ENCODE peak calls at places on chromosomes 12 and 14, in nine cellular contexts. One of them, this sample, is unnamed.

GRCh38 chr14:104403421-104404220 is 175.9 kb upstream of the C14orf180 start:
- DNase-seq in left lung: no peak
- DNase-seq in EH: no peak
- DNase-seq in GM13976: peak; percentile 10
- DNase-seq in B cell: no peak
- DNase-seq in NCI-H146: no peak
- DNase-seq in NCI-H2171: no peak
- DNase-seq in GM10248: no peak
- DNase-seq in fibroblast of the aortic adventitia: no peak
- DNase-seq in this sample: no peak

GRCh38 chr12:7907009-7907408 is 29.0 kb downstream of the SLC2A3 start:
- DNase-seq in left lung: no peak
- DNase-seq in EH: peak; percentile 63
- DNase-seq in GM13976: peak; percentile 32
- DNase-seq in B cell: no peak
- DNase-seq in NCI-H146: peak; percentile 61
- DNase-seq in NCI-H2171: no peak
- DNase-seq in GM10248: peak; percentile 21
- DNase-seq in fibroblast of the aortic adventitia: peak; percentile 46
- DNase-seq in this sample: peak; percentile 61

GRCh38 chr12:46549527-46550265 is 177.1 kb upstream of the SLC38A2 start:
- DNase-seq in left lung: no peak
- DNase-seq in EH: peak; percentile 94
- DNase-seq in GM13976: no peak
- DNase-seq in B cell: no peak
- DNase-seq in NCI-H146: no peak
- DNase-seq in NCI-H2171: no peak
- DNase-seq in GM10248: no peak
- DNase-seq in fibroblast of the aortic adventitia: peak; percentile 94
- DNase-seq in this sample: peak; percentile 97

GRCh38 chr12:3885179-3886094 is 12.2 kb upstream of the PARP11 start:
- DNase-seq in left lung: no peak
- DNase-seq in EH: peak; percentile 50
- DNase-seq in GM13976: peak; percentile 47
- DNase-seq in B cell: no peak
- DNase-seq in NCI-H146: peak; percentile 24
- DNase-seq in NCI-H2171: peak; percentile 63
- DNase-seq in GM10248: peak; percentile 36
- DNase-seq in fibroblast of the aortic adventitia: peak; percentile 75
- DNase-seq in this sample: peak; percentile 48

GRCh38 chr14:96064866-96065265 is 25.7 kb downstream of the C14orf132 start:
- DNase-seq in left lung: no peak
- DNase-seq in EH: no peak
- DNase-seq in GM13976: no peak
- DNase-seq in B cell: no peak
- DNase-seq in NCI-H146: no peak
- DNase-seq in NCI-H2171: no peak
- DNase-seq in GM10248: no peak
- DNase-seq in fibroblast of the aortic adventitia: no peak
- DNase-seq in this sample: no peak

GRCh38 chr12:8045952-8046944 is 13.7 kb downstream of the FOXJ2 start:
- DNase-seq in left lung: peak; percentile 72
- DNase-seq in EH: peak; percentile 79
- DNase-seq in GM13976: peak; percentile 86
- DNase-seq in B cell: peak; percentile 72
- DNase-seq in NCI-H146: peak; percentile 85
- DNase-seq in NCI-H2171: peak; percentile 98
- DNase-seq in GM10248: peak; percentile 84
- DNase-seq in fibroblast of the aortic adventitia: peak; percentile 87
- DNase-seq in this sample: peak; percentile 87

GRCh38 chr12:58871557-58871956 is 48.7 kb downstream of the LRIG3 start:
- DNase-seq in left lung: no peak
- DNase-seq in EH: peak; percentile 55
- DNase-seq in GM13976: no peak
- DNase-seq in B cell: no peak
- DNase-seq in NCI-H146: no peak
- DNase-seq in NCI-H2171: no peak
- DNase-seq in GM10248: no peak
- DNase-seq in fibroblast of the aortic adventitia: peak; percentile 33
- DNase-seq in this sample: no peak

GRCh38 chr12:89259831-89260230 is 92.5 kb downstream of the DUSP6 start:
- DNase-seq in left lung: no peak
- DNase-seq in EH: peak; percentile 14
- DNase-seq in GM13976: no peak
- DNase-seq in B cell: no peak
- DNase-seq in NCI-H146: no peak
- DNase-seq in NCI-H2171: no peak
- DNase-seq in GM10248: no peak
- DNase-seq in fibroblast of the aortic adventitia: peak; percentile 59
- DNase-seq in this sample: peak; percentile 40

GRCh38 chr12:106417926-106418910 is 60.7 kb downstream of the POLR3B start:
- DNase-seq in left lung: no peak
- DNase-seq in EH: peak; percentile 78
- DNase-seq in GM13976: no peak
- DNase-seq in B cell: no peak
- DNase-seq in NCI-H146: no peak
- DNase-seq in NCI-H2171: no peak
- DNase-seq in GM10248: no peak
- DNase-seq in fibroblast of the aortic adventitia: peak; percentile 89
- DNase-seq in this sample: peak; percentile 76

GRCh38 chr14:89856871-89857345 is 97.6 kb downstream of the EFCAB11 start:
- DNase-seq in left lung: no peak
- DNase-seq in EH: peak; percentile 66
- DNase-seq in GM13976: no peak
- DNase-seq in B cell: no peak
- DNase-seq in NCI-H146: no peak
- DNase-seq in NCI-H2171: no peak
- DNase-seq in GM10248: no peak
- DNase-seq in fibroblast of the aortic adventitia: peak; percentile 76
- DNase-seq in this sample: peak; percentile 51

GRCh38 chr12:1488908-1489381 is 105.4 kb downstream of the FBXL14 start:
- DNase-seq in left lung: no peak
- DNase-seq in EH: peak; percentile 82
- DNase-seq in GM13976: no peak
- DNase-seq in B cell: no peak
- DNase-seq in NCI-H146: no peak
- DNase-seq in NCI-H2171: no peak
- DNase-seq in GM10248: no peak
- DNase-seq in fibroblast of the aortic adventitia: no peak
- DNase-seq in this sample: peak; percentile 40

GRCh38 chr12:64390275-64390851 is at the start of gene C12orf56:
- DNase-seq in left lung: no peak
- DNase-seq in EH: peak; percentile 47
- DNase-seq in GM13976: peak; percentile 43
- DNase-seq in B cell: no peak
- DNase-seq in NCI-H146: no peak
- DNase-seq in NCI-H2171: peak; percentile 13
- DNase-seq in GM10248: no peak
- DNase-seq in fibroblast of the aortic adventitia: peak; percentile 16
- DNase-seq in this sample: no peak

GRCh38 chr14:99252443-99252939 is 19.5 kb downstream of the BCL11B start:
- DNase-seq in left lung: no peak
- DNase-seq in EH: no peak
- DNase-seq in GM13976: no peak
- DNase-seq in B cell: no peak
- DNase-seq in NCI-H146: no peak
- DNase-seq in NCI-H2171: no peak
- DNase-seq in GM10248: no peak
- DNase-seq in fibroblast of the aortic adventitia: no peak
- DNase-seq in this sample: no peak

This sample was measured in IMR-90.